ENCODE peak calls at places on chromosomes 11 and 22, in ten cellular contexts. X, U, Q, V, C, I, Z, W, G and A are unnamed samples.

GRCh38 chr11:8906629-8907028 is 4.4 kb upstream of the AKIP1 start:
- DNase-seq in X (peak), U (no peak), Q (no peak), V (peak), C (no peak), I (no peak), Z (no peak), W (peak), G (no peak), A (no peak)

GRCh38 chr22:21865041-21865440 is 2.4 kb downstream of the MAPK1 start:
- DNase-seq in X (peak), U (no peak), Q (peak), V (peak), C (peak), I (peak), Z (peak), W (peak), G (no peak), A (no peak)

GRCh38 chr11:69637601-69637955 is 3.4 kb upstream of the CCND1 start:
- DNase-seq in X (no peak), U (no peak), Q (no peak), V (no peak), C (no peak), I (no peak), Z (no peak), W (no peak), G (no peak), A (peak)

GRCh38 chr11:35407041-35407440 is 12.3 kb downstream of the SLC1A2 start:
- DNase-seq in X (no peak), U (no peak), Q (no peak), V (no peak), C (no peak), I (no peak), Z (no peak), W (no peak), G (no peak), A (no peak)

GRCh38 chr22:18966748-18967147 is 30.7 kb upstream of the PRODH start:
- DNase-seq in X (no peak), U (no peak), Q (no peak), V (no peak), C (no peak), I (no peak), Z (no peak), W (no peak), G (no peak), A (peak)

GRCh38 chr22:43890901-43891331 is 897 bp downstream of the PNPLA5 start:
- DNase-seq in X (no peak), U (no peak), Q (no peak), V (no peak), C (no peak), I (no peak), Z (no peak), W (no peak), G (no peak), A (no peak)

GRCh38 chr11:85889676-85890579 is 34.7 kb downstream of the CCDC83 start:
- DNase-seq in X (peak), U (no peak), Q (no peak), V (peak), C (peak), I (no peak), Z (no peak), W (peak), G (peak), A (no peak)

GRCh38 chr11:57586711-57587110 is 10.8 kb upstream of the SERPING1 start:
- DNase-seq in X (no peak), U (no peak), Q (no peak), V (peak), C (no peak), I (no peak), Z (no peak), W (no peak), G (no peak), A (no peak)

GRCh38 chr11:68457898-68458249 is 2.7 kb upstream of the PPP6R3 start:
- DNase-seq in X (no peak), U (no peak), Q (no peak), V (no peak), C (no peak), I (no peak), Z (no peak), W (no peak), G (peak), A (no peak)

GRCh38 chr22:41117127-41117965 is 25.0 kb downstream of the EP300 start:
- DNase-seq in X (no peak), U (no peak), Q (no peak), V (no peak), C (no peak), I (no peak), Z (no peak), W (no peak), G (no peak), A (no peak)

GRCh38 chr22:36385491-36386350 is 2.0 kb downstream of the MYH9 start:
- DNase-seq in X (no peak), U (no peak), Q (no peak), V (no peak), C (no peak), I (no peak), Z (no peak), W (peak), G (peak), A (peak)

GRCh38 chr22:27397948-27398330 is 403.6 kb downstream of the MN1 start:
- DNase-seq in X (peak), U (no peak), Q (peak), V (peak), C (no peak), I (no peak), Z (no peak), W (peak), G (no peak), A (no peak)

GRCh38 chr11:68044145-68044813 is 5.5 kb downstream of the TCIRG1 start:
- DNase-seq in X (no peak), U (no peak), Q (no peak), V (no peak), C (no peak), I (no peak), Z (no peak), W (no peak), G (no peak), A (peak)

GRCh38 chr11:57274904-57275498 is 38.0 kb upstream of the APLNR start:
- DNase-seq in X (peak), U (no peak), Q (no peak), V (peak), C (no peak), I (no peak), Z (no peak), W (peak), G (no peak), A (no peak)

GRCh38 chr11:121929581-121929980 is 186.4 kb downstream of the BLID start:
- DNase-seq in X (peak), U (no peak), Q (no peak), V (peak), C (no peak), I (peak), Z (no peak), W (peak), G (peak), A (no peak)

GRCh38 chr11:6404341-6405038 is 14.2 kb downstream of the SMPD1 start:
- DNase-seq in X (peak), U (no peak), Q (no peak), V (no peak), C (peak), I (no peak), Z (no peak), W (no peak), G (no peak), A (no peak)

GRCh38 chr22:46538816-46539163 is 1.4 kb upstream of the CELSR1 start:
- DNase-seq in X (peak), U (no peak), Q (no peak), V (peak), C (no peak), I (no peak), Z (no peak), W (peak), G (no peak), A (no peak)

GRCh38 chr11:62612366-62613274 is at the start of the genes EML3 and ROM1:
- DNase-seq in X (peak), U (peak), Q (peak), V (peak), C (no peak), I (peak), Z (no peak), W (peak), G (peak), A (peak)

GRCh38 chr22:49197500-49197899 is 630.2 kb downstream of the BRD1 start:
- DNase-seq in X (no peak), U (no peak), Q (no peak), V (no peak), C (no peak), I (no peak), Z (no peak), W (no peak), G (no peak), A (no peak)

GRCh38 chr11:22640862-22641261 is 15.2 kb upstream of the FANCF start:
- DNase-seq in X (no peak), U (no peak), Q (no peak), V (no peak), C (no peak), I (no peak), Z (no peak), W (no peak), G (no peak), A (no peak)

GRCh38 chr11:113182288-113182687 is 132.1 kb upstream of the TTC12 start:
- DNase-seq in X (no peak), U (no peak), Q (peak), V (no peak), C (no peak), I (no peak), Z (no peak), W (no peak), G (no peak), A (no peak)

GRCh38 chr22:24310969-24311368 is 40.3 kb downstream of the SPECC1L start:
- DNase-seq in X (no peak), U (no peak), Q (no peak), V (no peak), C (no peak), I (no peak), Z (no peak), W (no peak), G (no peak), A (no peak)

GRCh38 chr22:33605686-33606085 is 314.6 kb downstream of the LARGE1 start:
- DNase-seq in X (peak), U (no peak), Q (peak), V (no peak), C (no peak), I (no peak), Z (no peak), W (peak), G (no peak), A (no peak)

GRCh38 chr11:32333335-32333991 is 101.9 kb downstream of the WT1 start:
- DNase-seq in X (peak), U (no peak), Q (peak), V (peak), C (no peak), I (peak), Z (peak), W (peak), G (no peak), A (peak)

GRCh38 chr11:127224276-127224675 is 223.7 kb upstream of the KIRREL3 start:
- DNase-seq in X (no peak), U (no peak), Q (no peak), V (no peak), C (no peak), I (no peak), Z (no peak), W (no peak), G (no peak), A (no peak)

GRCh38 chr22:19807161-19807913 is 46.8 kb downstream of the TBX1 start:
- DNase-seq in X (no peak), U (no peak), Q (no peak), V (no peak), C (no peak), I (no peak), Z (no peak), W (no peak), G (no peak), A (no peak)

GRCh38 chr11:12631651-12632050 is 42.6 kb upstream of the TEAD1 start:
- DNase-seq in X (no peak), U (no peak), Q (no peak), V (no peak), C (no peak), I (no peak), Z (no peak), W (no peak), G (no peak), A (no peak)

GRCh38 chr11:61007971-61008896 is 36.8 kb downstream of the CD6 start:
- DNase-seq in X (no peak), U (no peak), Q (no peak), V (no peak), C (no peak), I (no peak), Z (no peak), W (no peak), G (no peak), A (no peak)
- H3K4me3 ChIP-seq in X (peak), U (no peak), Q (peak), V (no peak), C (no peak), I (peak), Z (no peak), W (no peak), G (peak), A (peak)

GRCh38 chr11:1048375-1049070 is 12.0 kb upstream of the MUC6 start:
- DNase-seq in X (peak), U (no peak), Q (no peak), V (no peak), C (no peak), I (no peak), Z (no peak), W (no peak), G (no peak), A (no peak)
- TF ChIP-seq CTCF in X (no peak), U (no peak), Q (no peak), V (no peak), C (no peak), I (no peak), Z (no peak), W (peak), G (peak), A (no peak)

DNA sequence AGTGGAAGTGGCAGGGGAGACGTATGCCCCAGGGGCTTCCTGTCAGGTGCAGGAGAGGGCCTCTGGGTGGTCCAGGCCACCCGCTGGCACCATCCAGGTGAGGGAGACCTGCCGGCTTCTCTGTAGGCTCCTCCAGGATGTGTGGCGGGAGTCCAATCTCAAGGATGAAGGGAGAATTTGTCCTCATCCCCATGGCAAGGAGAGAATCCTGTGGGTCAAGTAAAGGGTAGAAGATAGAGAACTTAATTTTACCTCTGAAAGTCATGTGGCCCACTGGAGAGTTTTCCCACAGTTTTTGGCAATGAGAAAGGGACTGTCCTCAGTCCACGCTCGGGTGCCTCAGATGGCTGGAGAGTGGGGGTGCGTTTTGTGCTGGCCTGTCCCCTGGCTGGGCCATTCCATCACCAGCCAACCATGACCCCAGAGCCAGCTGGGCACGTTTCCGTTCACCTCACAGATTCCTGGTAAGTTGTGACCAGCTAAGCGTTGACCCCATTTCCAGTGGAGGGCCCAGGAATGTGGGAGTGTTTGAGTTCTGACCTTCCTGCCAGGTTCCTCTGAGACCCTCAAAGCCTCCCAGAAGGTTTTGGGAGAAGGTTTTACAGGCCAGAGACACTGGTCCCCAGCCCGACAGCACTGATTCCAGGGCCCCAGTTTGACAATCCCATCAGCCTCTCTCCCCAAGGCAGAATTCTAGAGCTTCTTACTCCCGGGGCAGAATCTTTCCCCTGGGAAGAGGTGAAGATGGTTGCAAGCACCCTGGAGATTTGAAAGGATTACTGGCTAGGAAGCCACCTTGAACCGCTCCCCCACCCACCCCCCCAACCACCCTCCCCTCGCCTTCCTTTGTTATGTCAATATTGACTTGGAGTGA is 2.6 kb downstream of the OVOL1 start:
- DNase-seq in X (no peak), U (no peak), Q (no peak), V (no peak), C (no peak), I (no peak), Z (no peak), W (no peak), G (no peak), A (no peak)
- H3K4me3 ChIP-seq in X (no peak), U (no peak), Q (no peak), V (no peak), C (no peak), I (no peak), Z (no peak), W (no peak), G (no peak), A (no peak)

GRCh38 chr11:133712235-133712634 is 133.1 kb downstream of the SPATA19 start:
- DNase-seq in X (no peak), U (no peak), Q (no peak), V (no peak), C (no peak), I (no peak), Z (no peak), W (no peak), G (no peak), A (no peak)
- TF ChIP-seq CTCF in X (no peak), U (no peak), Q (no peak), V (no peak), C (no peak), I (no peak), Z (no peak), W (no peak), G (no peak), A (no peak)

DNA sequence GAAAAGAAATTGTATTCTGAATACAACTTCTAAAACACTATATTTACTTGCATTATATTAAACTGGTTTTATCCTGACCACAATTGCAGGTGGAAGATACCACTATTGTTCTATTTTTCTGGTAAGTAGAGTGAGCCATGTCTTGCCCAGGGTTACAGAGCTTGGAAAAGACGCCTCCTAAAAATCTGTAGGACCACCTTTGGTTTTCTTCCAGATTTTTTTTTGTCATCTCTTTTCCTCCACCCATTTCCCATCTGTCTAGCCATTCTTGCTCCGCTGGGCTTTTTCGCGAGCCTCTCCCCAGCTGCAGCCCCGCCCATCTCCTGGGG is 294 bp upstream of the MTMR3 start:
- DNase-seq in X (no peak), U (no peak), Q (no peak), V (no peak), C (no peak), I (no peak), Z (no peak), W (no peak), G (no peak), A (no peak)
- H3K4me3 ChIP-seq in X (peak), U (peak), Q (peak), V (peak), C (peak), I (peak), Z (peak), W (no peak), G (peak), A (no peak)

GRCh38 chr11:34064291-34064690 is 12.8 kb downstream of the CAPRIN1 start:
- DNase-seq in X (no peak), U (no peak), Q (no peak), V (no peak), C (no peak), I (no peak), Z (no peak), W (no peak), G (no peak), A (no peak)

GRCh38 chr11:34063061-34063795 is 11.7 kb downstream of the CAPRIN1 start:
- DNase-seq in X (peak), U (no peak), Q (no peak), V (peak), C (no peak), I (no peak), Z (no peak), W (no peak), G (no peak), A (no peak)

GRCh38 chr11:34067383-34068065 is 16.0 kb downstream of the CAPRIN1 start:
- DNase-seq in X (no peak), U (no peak), Q (no peak), V (no peak), C (no peak), I (no peak), Z (no peak), W (no peak), G (no peak), A (no peak)

GRCh38 chr11:34068098-34068497 is 16.6 kb downstream of the CAPRIN1 start:
- DNase-seq in X (peak), U (no peak), Q (no peak), V (peak), C (no peak), I (no peak), Z (no peak), W (peak), G (no peak), A (no peak)

GRCh38 chr11:34065505-34066203 is 14.1 kb downstream of the CAPRIN1 start:
- DNase-seq in X (peak), U (no peak), Q (no peak), V (peak), C (no peak), I (no peak), Z (no peak), W (no peak), G (no peak), A (no peak)
- TF ChIP-seq CTCF in X (no peak), U (peak), Q (no peak), V (peak), C (no peak), I (no peak), Z (no peak), W (no peak), G (no peak), A (no peak)